ENCODE peak calls at places on chromosome 11, in seven cellular contexts. Q, H, Y, T, S, L and V are unnamed samples.

GRCh38 chr11:67520856-67521824 is 2.1 kb downstream of the CABP2 start:
- DNase-seq in Q (no peak), H (no peak), Y (no peak), T (no peak), S (no peak), L (no peak), V (no peak)

GRCh38 chr11:109051200-109051599 is 370.8 kb upstream of the C11orf87 start:
- DNase-seq in Q (no peak), H (no peak), Y (no peak), T (no peak), S (no peak), L (no peak), V (no peak)

GRCh38 chr11:129637473-129637872 is 178.2 kb upstream of the TMEM45B start:
- DNase-seq in Q (peak; percentile 63), H (no peak), Y (no peak), T (no peak), S (no peak), L (no peak), V (no peak)

GRCh38 chr11:118157186-118157895 is 4.7 kb upstream of the SCN4B start:
- DNase-seq in Q (no peak), H (no peak), Y (no peak), T (no peak), S (no peak), L (no peak), V (no peak)

GRCh38 chr11:116312560-116313340 is 460.0 kb downstream of the BUD13 start:
- DNase-seq in Q (no peak), H (peak; percentile 88), Y (no peak), T (peak; percentile 84), S (peak; percentile 82), L (no peak), V (peak; percentile 72)

GRCh38 chr11:29676993-29677392 is 339.8 kb downstream of the KCNA4 start:
- DNase-seq in Q (no peak), H (no peak), Y (no peak), T (no peak), S (no peak), L (no peak), V (no peak)

GRCh38 chr11:17077240-17077519 is 287 bp downstream of the RPS13 start:
- DNase-seq in Q (no peak), H (no peak), Y (no peak), T (no peak), S (no peak), L (peak; percentile 60), V (no peak)

GRCh38 chr11:24046731-24047130 is 450.1 kb upstream of the LUZP2 start:
- DNase-seq in Q (peak; percentile 4), H (no peak), Y (no peak), T (no peak), S (no peak), L (no peak), V (no peak)

GRCh38 chr11:32152821-32153220 is 61.9 kb downstream of the RCN1 start:
- DNase-seq in Q (no peak), H (no peak), Y (no peak), T (no peak), S (no peak), L (no peak), V (no peak)

GRCh38 chr11:35747638-35748037 is 85.1 kb downstream of the TRIM44 start:
- DNase-seq in Q (no peak), H (no peak), Y (peak; percentile 9), T (no peak), S (no peak), L (no peak), V (no peak)

GRCh38 chr11:126121316-126121715 is 58.6 kb upstream of the CDON start:
- DNase-seq in Q (no peak), H (no peak), Y (no peak), T (no peak), S (no peak), L (no peak), V (no peak)

GRCh38 chr11:21567628-21568290 is 625.1 kb upstream of the ANO5 start:
- DNase-seq in Q (no peak), H (no peak), Y (no peak), T (no peak), S (no peak), L (no peak), V (no peak)

GRCh38 chr11:102914238-102915043 is 39.7 kb upstream of the MMP12 start:
- DNase-seq in Q (peak; percentile 55), H (peak; percentile 11), Y (peak; percentile 14), T (no peak), S (no peak), L (no peak), V (peak; percentile 36)

GRCh38 chr11:94513091-94513490 is 830 bp downstream of the C11orf97 start:
- DNase-seq in Q (no peak), H (no peak), Y (no peak), T (no peak), S (no peak), L (no peak), V (peak; percentile 68)

GRCh38 chr11:129944696-129945095 is 49.3 kb upstream of the NFRKB start:
- DNase-seq in Q (no peak), H (no peak), Y (no peak), T (no peak), S (no peak), L (no peak), V (no peak)

GRCh38 chr11:57426754-57427691 is at the start of gene SLC43A3:
- DNase-seq in Q (peak; percentile 74), H (peak; percentile 80), Y (peak; percentile 17), T (peak; percentile 88), S (peak; percentile 76), L (peak; percentile 80), V (peak; percentile 76)

GRCh38 chr11:30908272-30908671 is 322.1 kb upstream of the MPPED2 start:
- DNase-seq in Q (no peak), H (no peak), Y (no peak), T (no peak), S (no peak), L (no peak), V (no peak)
- H3K4me3 ChIP-seq in Q (no peak overlapping the region), H (no peak overlapping the region), Y (no peak overlapping the region), T (no peak overlapping the region), S (no peak overlapping the region), L (no peak overlapping the region), V (no peak overlapping the region)

DNA sequence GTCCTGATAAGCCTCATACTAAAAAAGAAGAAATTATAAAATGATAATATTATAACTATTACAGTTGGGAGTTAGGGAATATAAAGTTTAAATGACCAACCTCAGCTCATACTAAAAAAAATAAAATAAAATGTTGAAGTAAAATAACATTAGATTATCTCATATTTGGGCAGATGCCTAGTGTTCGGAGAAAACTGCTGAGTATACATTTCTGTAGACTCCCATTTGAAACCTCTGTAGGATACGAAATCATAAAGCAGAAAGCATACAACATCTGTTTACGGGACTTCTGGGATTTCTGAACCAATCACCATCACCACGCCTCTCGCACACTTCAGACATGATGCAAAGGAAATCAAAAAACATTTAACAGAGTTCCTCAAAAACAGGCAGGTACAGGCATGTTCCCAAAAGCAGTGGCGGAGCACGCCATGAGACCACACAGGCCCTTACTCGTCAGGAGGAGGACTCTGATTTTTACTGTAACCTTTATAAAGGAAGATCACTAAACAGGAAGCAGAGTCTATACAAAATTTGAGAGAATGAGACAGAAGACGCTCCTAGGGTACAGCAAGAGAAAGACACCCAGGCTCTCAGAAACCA is 8.6 kb downstream of the ZNF195 start:
- DNase-seq in Q (no peak), H (no peak), Y (no peak), T (no peak), S (no peak), L (no peak), V (no peak)
- H3K9me3 ChIP-seq in Q (peaks cover 89% of the 10 kb centered on the region), H (peaks cover 8% of the 10 kb centered on the region), Y (peaks cover 25% of the 10 kb centered on the region), T (no peaks in the 10 kb centered on the region), S (no peaks in the 10 kb centered on the region), L (peaks cover 14% of the 10 kb centered on the region), V (no peaks in the 10 kb centered on the region)

GRCh38 chr11:83410605-83411565 is 124.7 kb upstream of the CCDC90B start:
- DNase-seq in Q (no peak), H (no peak), Y (no peak), T (no peak), S (peak; percentile 90), L (no peak), V (no peak)

GRCh38 chr11:83408946-83409345 is 122.8 kb upstream of the CCDC90B start:
- DNase-seq in Q (no peak), H (no peak), Y (no peak), T (no peak), S (no peak), L (no peak), V (no peak)

GRCh38 chr11:83403990-83404389 is 117.8 kb upstream of the CCDC90B start:
- DNase-seq in Q (no peak), H (peak; percentile 5), Y (no peak), T (no peak), S (no peak), L (no peak), V (no peak)

GRCh38 chr11:83409476-83409875 is 123.3 kb upstream of the CCDC90B start:
- DNase-seq in Q (no peak), H (no peak), Y (no peak), T (no peak), S (no peak), L (no peak), V (no peak)

DNA sequence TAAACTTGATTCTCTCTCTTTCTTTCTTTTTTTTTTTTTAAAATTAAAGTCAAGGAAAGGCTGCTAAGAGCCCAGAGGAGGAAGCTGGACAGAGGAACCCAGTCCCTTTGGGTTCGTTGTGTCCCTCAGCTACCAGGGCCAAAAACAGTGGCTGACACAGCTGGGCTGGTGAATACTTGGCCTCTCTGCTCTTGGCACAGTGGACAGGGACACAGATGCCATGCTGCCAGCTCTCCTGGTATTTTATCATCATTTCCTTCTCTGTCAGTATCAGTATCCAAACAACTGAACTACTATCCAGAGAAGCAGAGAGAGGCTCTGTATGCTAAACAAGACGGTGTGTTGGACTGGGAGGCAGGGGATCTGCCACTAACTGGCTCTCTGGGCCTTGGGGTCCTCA is 123.7 kb upstream of the CCDC90B start:
- DNase-seq in Q (no peak), H (no peak), Y (no peak), T (no peak), S (peak; percentile 59), L (no peak), V (no peak)
- H3K4me3 ChIP-seq in Q (no peak overlapping the region), H (no peak overlapping the region), Y (no peak overlapping the region), T (no peak overlapping the region), S (no peak overlapping the region), L (no peak overlapping the region), V (no peak overlapping the region)

GRCh38 chr11:97888641-97889040 is 1132.1 kb upstream of the CNTN5 start:
- DNase-seq in Q (no peak), H (no peak), Y (no peak), T (no peak), S (no peak), L (no peak), V (no peak)
- H3K9me3 ChIP-seq in Q (no peaks in the 10 kb centered on the region), H (no peaks in the 10 kb centered on the region), Y (no peaks in the 10 kb centered on the region), T (no peaks in the 10 kb centered on the region), S (no peaks in the 10 kb centered on the region), L (no peaks in the 10 kb centered on the region), V (no peaks in the 10 kb centered on the region)

GRCh38 chr11:3206128-3206921 is 12.3 kb downstream of the MRGPRG start:
- DNase-seq in Q (no peak), H (no peak), Y (no peak), T (no peak), S (no peak), L (no peak), V (no peak)
- H3K4me3 ChIP-seq in Q (no peak overlapping the region), H (no peak overlapping the region), Y (no peak overlapping the region), T (no peak overlapping the region), S (no peak overlapping the region), L (no peak overlapping the region), V (no peak overlapping the region)